ENCODE peak calls at places on chromosomes 13 and 19, in seven cellular contexts. Y, H, A, K, G, D and P are unnamed samples.
A peak's percentile ranks its signal among the peaks of the same experiment; 100 is the strongest.

GRCh38 chr13:23547000-23547590 is 23.1 kb upstream of the TNFRSF19 start:
- DNase-seq in Y (no peak), H (peak; percentile 51), A (no peak), K (no peak), G (peak; percentile 4), D (peak; percentile 81), P (no peak)

GRCh38 chr13:109698779-109699178 is 87.6 kb downstream of the IRS2 start:
- DNase-seq in Y (no peak), H (no peak), A (no peak), K (no peak), G (peak; percentile 57), D (no peak), P (no peak)

GRCh38 chr13:108657520-108657919 is 28.1 kb downstream of the MYO16 start:
- DNase-seq in Y (no peak), H (no peak), A (no peak), K (no peak), G (no peak), D (no peak), P (no peak)

GRCh38 chr13:113546571-113547247 is 37.8 kb upstream of the TFDP1 start:
- DNase-seq in Y (no peak), H (no peak), A (no peak), K (no peak), G (no peak), D (peak; percentile 72), P (peak; percentile 5)

GRCh38 chr13:106028916-106029315 is 506.5 kb downstream of the EFNB2 start:
- DNase-seq in Y (no peak), H (no peak), A (no peak), K (no peak), G (peak; percentile 19), D (no peak), P (no peak)

GRCh38 chr19:16293133-16294085 is 31.2 kb upstream of the KLF2 start:
- DNase-seq in Y (no peak), H (no peak), A (peak; percentile 84), K (peak; percentile 68), G (no peak), D (peak; percentile 84), P (no peak)

GRCh38 chr13:94524407-94524806 is 44.9 kb upstream of the DCT start:
- DNase-seq in Y (no peak), H (no peak), A (no peak), K (no peak), G (no peak), D (no peak), P (no peak)

GRCh38 chr19:33325920-33326319 is 23.6 kb upstream of the CEBPA start:
- DNase-seq in Y (no peak), H (no peak), A (no peak), K (no peak), G (no peak), D (no peak), P (no peak)

GRCh38 chr19:3514930-3515329 is 8.8 kb downstream of the FZR1 start:
- DNase-seq in Y (no peak), H (no peak), A (no peak), K (no peak), G (no peak), D (no peak), P (no peak)

GRCh38 chr19:43634877-43635560 is 4.6 kb downstream of the CADM4 start:
- DNase-seq in Y (peak; percentile 45), H (peak; percentile 64), A (no peak), K (no peak), G (no peak), D (no peak), P (no peak)

GRCh38 chr13:20461860-20462532 is 63.7 kb downstream of the CRYL1 start:
- DNase-seq in Y (peak; percentile 73), H (no peak), A (no peak), K (no peak), G (no peak), D (no peak), P (no peak)

GRCh38 chr19:48735031-48735615 is 5.3 kb downstream of the RASIP1 start:
- DNase-seq in Y (peak; percentile 79), H (peak; percentile 86), A (no peak), K (no peak), G (no peak), D (no peak), P (peak; percentile 29)

GRCh38 chr13:111042661-111043226 is 72.4 kb upstream of the ARHGEF7 start:
- DNase-seq in Y (no peak), H (no peak), A (peak; percentile 56), K (no peak), G (no peak), D (no peak), P (no peak)

GRCh38 chr13:110322126-110322827 is 15.2 kb downstream of the COL4A2 start:
- DNase-seq in Y (no peak), H (peak; percentile 15), A (peak; percentile 78), K (no peak), G (no peak), D (no peak), P (no peak)

GRCh38 chr19:3243851-3244700 is 19.6 kb downstream of the CELF5 start:
- DNase-seq in Y (peak; percentile 89), H (peak; percentile 64), A (no peak), K (peak; percentile 63), G (peak; percentile 45), D (no peak), P (peak; percentile 87)

GRCh38 chr19:48390188-48391099 is 907 bp downstream of the KDELR1 start:
- DNase-seq in Y (peak; percentile 77), H (peak; percentile 65), A (peak; percentile 70), K (peak; percentile 67), G (peak; percentile 57), D (peak; percentile 80), P (peak; percentile 13)

GRCh38 chr13:74287672-74288169 is 153.5 kb upstream of the KLF12 start:
- DNase-seq in Y (peak; percentile 67), H (peak; percentile 71), A (no peak), K (peak; percentile 79), G (peak; percentile 30), D (peak; percentile 71), P (peak; percentile 66)

GRCh38 chr13:80400834-80401450 is 60.0 kb upstream of the SPRY2 start:
- DNase-seq in Y (no peak), H (no peak), A (no peak), K (no peak), G (no peak), D (no peak), P (no peak)

GRCh38 chr13:50075619-50076097 is 60.4 kb downstream of the KCNRG start:
- DNase-seq in Y (no peak), H (no peak), A (no peak), K (no peak), G (peak; percentile 38), D (no peak), P (no peak)

GRCh38 chr19:45162464-45163143 is 1.8 kb upstream of the NKPD1 start:
- DNase-seq in Y (no peak), H (no peak), A (no peak), K (no peak), G (peak; percentile 68), D (no peak), P (no peak)

GRCh38 chr13:33937373-33938087 is 119.6 kb downstream of the RFC3 start:
- DNase-seq in Y (peak; percentile 4), H (no peak), A (no peak), K (no peak), G (peak; percentile 91), D (no peak), P (no peak)

GRCh38 chr13:60765700-60766411 is 368.8 kb downstream of the TDRD3 start:
- DNase-seq in Y (peak; percentile 53), H (no peak), A (no peak), K (no peak), G (no peak), D (no peak), P (no peak)

GRCh38 chr13:111317042-111317550 is 3.3 kb upstream of the TEX29 start:
- DNase-seq in Y (no peak), H (no peak), A (peak; percentile 52), K (no peak), G (no peak), D (no peak), P (no peak)

GRCh38 chr13:46303743-46304385 is 83.2 kb downstream of the RUBCNL start:
- DNase-seq in Y (no peak), H (no peak), A (no peak), K (no peak), G (no peak), D (no peak), P (no peak)

GRCh38 chr13:98349731-98350305 is 172.7 kb upstream of the RNF113B start:
- DNase-seq in Y (peak; percentile 57), H (peak; percentile 80), A (no peak), K (no peak), G (no peak), D (no peak), P (no peak)

GRCh38 chr19:13211426-13212308 is 61.5 kb downstream of the IER2 start:
- DNase-seq in Y (no peak), H (no peak), A (no peak), K (no peak), G (no peak), D (no peak), P (no peak)
- H3K27me3 ChIP-seq in Y (no peaks in the 10 kb centered on the region), H (no peaks in the 10 kb centered on the region), A (no peaks in the 10 kb centered on the region), K (no peaks in the 10 kb centered on the region), G (no peaks in the 10 kb centered on the region), D (no peaks in the 10 kb centered on the region), P (no peaks in the 10 kb centered on the region)

DNA sequence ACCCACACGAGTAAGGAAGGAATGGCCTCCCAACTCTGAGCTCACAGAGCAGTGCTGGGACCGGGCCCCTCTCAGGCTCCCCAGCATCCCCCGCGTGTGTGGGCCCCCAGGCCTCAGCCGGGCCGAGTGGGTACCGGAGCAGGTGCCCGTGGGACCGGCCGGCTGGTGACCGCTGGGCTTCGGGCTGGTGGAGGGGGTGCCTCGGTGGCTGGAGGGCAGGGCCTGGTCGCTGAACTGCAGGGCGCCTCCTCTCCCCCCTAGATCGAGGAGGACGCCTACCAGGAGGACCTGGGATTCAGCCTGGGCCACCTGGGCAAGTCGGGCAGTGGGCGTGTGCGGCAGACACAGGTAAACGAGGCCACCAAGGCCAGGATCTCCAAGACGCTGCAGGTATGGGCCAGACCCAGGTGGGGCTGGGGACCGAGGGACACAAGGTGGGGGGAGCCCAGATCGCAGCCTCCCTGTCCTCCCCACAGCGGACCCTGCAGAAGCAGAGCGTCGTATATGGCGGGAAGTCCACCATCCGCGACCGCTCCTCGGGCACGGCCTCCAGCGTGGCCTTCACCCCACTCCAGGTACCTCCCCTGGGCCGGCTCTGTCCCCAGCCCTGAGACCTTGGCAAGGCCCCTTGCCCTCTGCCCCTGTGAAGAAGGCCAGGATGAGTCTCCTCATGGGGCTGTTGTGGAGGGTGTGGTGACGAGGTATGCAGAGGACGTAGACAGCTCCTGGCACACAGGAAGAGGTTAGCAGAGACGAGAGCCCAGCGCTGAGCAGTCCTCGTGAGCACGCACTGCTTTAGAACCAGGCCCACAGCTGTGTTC is 8.6 kb upstream of the CNOT3 start:
- DNase-seq in Y (no peak), H (no peak), A (no peak), K (no peak), G (no peak), D (no peak), P (no peak)
- H3K4me1 ChIP-seq in Y (no peaks in the 10 kb centered on the region), H (no peaks in the 10 kb centered on the region), A (no peaks in the 10 kb centered on the region), K (no peaks in the 10 kb centered on the region), G (no peaks in the 10 kb centered on the region), D (no peaks in the 10 kb centered on the region), P (no peaks in the 10 kb centered on the region)

GRCh38 chr19:14520543-14520942 is 2.3 kb upstream of the DNAJB1 start:
- DNase-seq in Y (no peak), H (no peak), A (no peak), K (no peak), G (no peak), D (no peak), P (no peak)
- H3K27me3 ChIP-seq in Y (no peaks in the 10 kb centered on the region), H (no peaks in the 10 kb centered on the region), A (no peaks in the 10 kb centered on the region), K (no peaks in the 10 kb centered on the region), G (no peaks in the 10 kb centered on the region), D (no peaks in the 10 kb centered on the region), P (no peaks in the 10 kb centered on the region)

GRCh38 chr19:7925171-7925837 is 631 bp downstream of the CTXN1 start:
- DNase-seq in Y (peak; percentile 93), H (peak; percentile 94), A (peak; percentile 81), K (peak; percentile 71), G (no peak), D (peak; percentile 63), P (peak; percentile 93)
- H3K4me1 ChIP-seq in Y (peaks cover 4% of the 10 kb centered on the region), H (peaks cover 4% of the 10 kb centered on the region), A (peaks cover 53% of the 10 kb centered on the region), K (peaks cover 6% of the 10 kb centered on the region), G (peaks cover 53% of the 10 kb centered on the region), D (peaks cover 28% of the 10 kb centered on the region), P (peaks cover 9% of the 10 kb centered on the region)

GRCh38 chr13:86882107-86882506 is 789.1 kb upstream of the SLITRK5 start:
- DNase-seq in Y (no peak), H (peak; percentile 88), A (no peak), K (no peak), G (no peak), D (no peak), P (no peak)
- H3K27me3 ChIP-seq in Y (peaks cover 30% of the 10 kb centered on the region), H (peaks cover 7% of the 10 kb centered on the region), A (no peaks in the 10 kb centered on the region), K (no peaks in the 10 kb centered on the region), G (no peaks in the 10 kb centered on the region), D (no peaks in the 10 kb centered on the region), P (no peaks in the 10 kb centered on the region)